ENCODE peak calls at places on chromosomes 5 and 9, in four cellular contexts. F is IMR-90, Z is H9, I is mesenchymal stem cell. P is an unnamed sample.

GRCh38 chr5:180790020-180790419 is 12.6 kb downstream of the MGAT1 start:
- DNase-seq in F (no peak), Z (peak), I (no peak), P (peak)

GRCh38 chr5:79924936-79925893 is 65.8 kb downstream of the MTX3 start:
- DNase-seq in F (peak), Z (peak), I (peak), P (peak)

GRCh38 chr5:77850536-77851228 is 74.5 kb upstream of the TBCA start:
- DNase-seq in F (no peak), Z (peak), I (peak), P (peak)

GRCh38 chr5:126450388-126450787 is 27.2 kb downstream of the GRAMD2B start:
- DNase-seq in F (no peak), Z (no peak), I (no peak), P (peak)

GRCh38 chr5:112004867-112005532 is 248.0 kb upstream of the NREP start:
- DNase-seq in F (peak), Z (no peak), I (peak), P (no peak)

GRCh38 chr9:88215181-88216131 is 77.2 kb upstream of the SPATA31C2 start:
- DNase-seq in F (no peak), Z (no peak), I (no peak), P (no peak)

GRCh38 chr9:28052104-28052503 is 478.8 kb upstream of the C9orf72 start:
- DNase-seq in F (no peak), Z (no peak), I (no peak), P (no peak)

GRCh38 chr5:83034552-83035181 is 42.5 kb downstream of the TMEM167A start:
- DNase-seq in F (no peak), Z (no peak), I (no peak), P (no peak)

GRCh38 chr9:104069288-104069687 is 24.8 kb upstream of the SMC2 start:
- DNase-seq in F (no peak), Z (no peak), I (no peak), P (no peak)

GRCh38 chr5:180341595-180341994 is 11.5 kb downstream of the GFPT2 start:
- DNase-seq in F (no peak), Z (no peak), I (no peak), P (no peak)

GRCh38 chr9:33791117-33791516 is 4.2 kb upstream of the PRSS3 start:
- DNase-seq in F (peak), Z (no peak), I (peak), P (no peak)

GRCh38 chr5:74183041-74183440 is 457.5 kb downstream of the ENC1 start:
- DNase-seq in F (no peak), Z (no peak), I (no peak), P (no peak)

GRCh38 chr5:179549973-179550510 is 312 bp upstream of the RUFY1 start:
- DNase-seq in F (no peak), Z (no peak), I (peak), P (no peak)

GRCh38 chr5:14720236-14720923 is 55.9 kb downstream of the OTULIN start:
- DNase-seq in F (peak), Z (no peak), I (peak), P (peak)

GRCh38 chr9:76667521-76667957 is 96.7 kb upstream of the PCA3 start:
- DNase-seq in F (peak), Z (no peak), I (peak), P (no peak)

GRCh38 chr5:32095261-32095671 is 78.9 kb downstream of the GOLPH3 start:
- DNase-seq in F (no peak), Z (no peak), I (peak), P (no peak)

GRCh38 chr9:137053944-137054931 is at the start of gene ENTPD2:
- DNase-seq in F (no peak), Z (peak), I (no peak), P (no peak)

GRCh38 chr9:95551406-95551805 is 34.6 kb upstream of the PTCH1 start:
- DNase-seq in F (no peak), Z (no peak), I (no peak), P (no peak)

GRCh38 chr9:95552814-95553546 is 36.2 kb upstream of the PTCH1 start:
- DNase-seq in F (no peak), Z (peak), I (no peak), P (peak)

GRCh38 chr9:95556521-95556920 is 39.8 kb upstream of the PTCH1 start:
- DNase-seq in F (no peak), Z (no peak), I (no peak), P (no peak)

GRCh38 chr9:95557142-95557541 is 40.4 kb upstream of the PTCH1 start:
- DNase-seq in F (no peak), Z (no peak), I (no peak), P (no peak)

GRCh38 chr9:95552241-95552640 is 35.5 kb upstream of the PTCH1 start:
- DNase-seq in F (no peak), Z (no peak), I (no peak), P (no peak)
- H2BK15ac ChIP-seq in F (no peak), Z (no peak), I (no peak), P (no peak)

DNA sequence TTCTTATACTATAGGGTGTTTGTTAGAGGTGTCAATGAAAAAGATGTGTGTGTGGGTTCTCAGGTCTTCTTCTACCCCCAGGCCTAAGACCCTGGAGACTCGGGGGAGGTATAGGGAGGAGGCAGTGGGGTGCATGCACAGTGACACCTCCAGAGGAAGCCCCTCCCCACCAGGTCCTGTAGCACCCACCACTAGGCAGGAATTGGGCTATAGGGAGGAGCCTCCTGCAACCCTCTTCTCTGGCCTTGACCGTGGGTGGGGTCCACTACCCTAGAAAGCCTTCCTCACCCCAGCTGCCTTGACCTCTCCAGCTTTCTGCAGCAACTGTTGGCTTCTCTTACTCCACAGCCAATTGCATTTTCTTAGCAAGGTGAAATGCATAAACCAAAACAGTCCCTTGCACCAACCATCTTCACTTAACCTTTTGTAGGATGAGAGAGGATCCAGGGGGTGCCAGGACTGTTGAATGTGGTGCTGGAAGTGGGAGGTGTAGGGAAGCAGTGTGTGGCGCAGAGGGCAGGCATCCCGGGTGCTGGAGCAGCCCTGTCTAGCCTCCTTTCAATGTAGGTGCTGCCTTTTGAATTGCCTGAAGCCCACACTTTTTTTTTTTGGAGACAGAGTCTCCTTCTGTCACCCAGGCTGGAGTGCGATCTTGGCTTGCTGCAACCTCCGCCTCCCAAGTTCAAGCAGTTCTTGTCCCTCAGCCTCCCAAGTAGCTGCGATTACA is 128.5 kb downstream of the RGS3 start:
- DNase-seq in F (no peak), Z (no peak), I (no peak), P (no peak)
- H2BK15ac ChIP-seq in F (no peak), Z (no peak), I (no peak), P (no peak)

DNA sequence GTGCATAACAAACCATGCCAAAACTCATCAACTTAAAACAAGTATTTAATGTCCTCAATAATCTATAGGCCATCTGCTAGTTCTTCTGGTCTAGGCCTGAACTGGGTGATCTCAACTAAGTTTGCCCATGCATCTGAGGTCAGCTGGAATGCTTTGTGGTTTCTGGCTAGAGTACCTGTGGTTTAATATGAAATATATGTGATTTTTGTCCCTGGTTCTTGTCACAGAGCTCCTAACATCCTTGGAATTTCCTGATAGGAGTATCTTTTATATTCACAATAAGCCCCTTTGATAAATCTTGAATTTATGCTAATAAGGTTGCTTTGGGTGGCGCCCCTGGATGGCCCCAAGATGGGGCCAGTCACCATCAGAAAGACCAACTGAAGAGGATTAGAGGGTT is 535.9 kb downstream of the DNAH5 start:
- DNase-seq in F (no peak), Z (no peak), I (no peak), P (no peak)
- H2BK15ac ChIP-seq in F (no peak), Z (no peak), I (no peak), P (no peak)

DNA sequence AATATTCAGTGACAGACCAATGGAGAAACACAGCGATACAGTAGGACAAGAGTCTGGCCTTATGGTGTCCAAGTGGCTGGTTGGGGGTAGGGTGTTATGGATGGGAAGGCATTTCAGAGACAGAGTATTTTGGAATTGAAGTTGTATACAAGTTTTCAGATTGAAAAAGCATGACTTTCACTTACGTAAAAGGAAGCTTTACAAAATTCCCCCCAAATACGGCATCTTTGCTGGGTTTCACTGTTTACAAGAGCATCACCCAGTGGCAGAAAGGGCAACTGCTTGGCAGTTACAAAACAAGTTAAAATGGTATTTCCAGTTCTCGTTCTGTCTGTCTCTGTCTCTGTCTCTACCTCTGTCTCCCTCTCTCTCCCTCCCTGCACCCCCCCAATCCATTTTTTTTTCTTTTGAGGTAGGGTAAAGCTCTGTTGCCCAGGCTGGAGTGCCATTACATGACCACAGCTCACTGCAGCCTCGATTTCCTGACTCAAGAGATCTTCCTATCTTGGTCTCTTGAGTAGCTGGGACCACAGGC is 86.2 kb downstream of the PTPN3 start:
- DNase-seq in F (peak), Z (no peak), I (peak), P (peak)
- H2BK15ac ChIP-seq in F (no peak), Z (no peak), I (no peak), P (no peak)

P was measured in mesendoderm.